ENCODE peak calls at places on chromosomes 5 and 9, in four cellular contexts. Q is breast epithelium, A is HepG2, B is HL-60. R is an unnamed sample.

GRCh38 chr5:142507528-142507927 is 178.4 kb downstream of the FGF1 start:
- DNase-seq in Q (no peak), A (peak), B (no peak), R (no peak)

GRCh38 chr5:82707741-82708140 is 369.5 kb downstream of the TMEM167A start:
- DNase-seq in Q (no peak), A (peak), B (no peak), R (no peak)

GRCh38 chr9:83280790-83281189 is 217.8 kb upstream of the RASEF start:
- DNase-seq in Q (no peak), A (no peak), B (no peak), R (no peak)

GRCh38 chr5:174724484-174725260 is at the start of gene MSX2:
- DNase-seq in Q (peak), A (no peak), B (no peak), R (peak)

GRCh38 chr9:14780251-14780650 is 57.7 kb upstream of the CER1 start:
- DNase-seq in Q (no peak), A (no peak), B (no peak), R (no peak)

GRCh38 chr5:54087436-54087835 is 222.9 kb downstream of the ARL15 start:
- DNase-seq in Q (no peak), A (no peak), B (no peak), R (no peak)

GRCh38 chr5:37717613-37718431 is 122.0 kb downstream of the GDNF start:
- DNase-seq in Q (peak), A (peak), B (no peak), R (peak)

GRCh38 chr9:569276-569675 is 272.2 kb upstream of the DMRT1 start:
- DNase-seq in Q (no peak), A (no peak), B (no peak), R (no peak)

GRCh38 chr9:71656496-71656895 is 111.8 kb downstream of the CEMIP2 start:
- DNase-seq in Q (no peak), A (no peak), B (no peak), R (no peak)

GRCh38 chr5:77643654-77644404 is 5.3 kb upstream of the OTP start:
- DNase-seq in Q (no peak), A (no peak), B (no peak), R (no peak)

GRCh38 chr5:77129386-77129785 is 42.3 kb upstream of the ZBED3 start:
- DNase-seq in Q (no peak), A (peak), B (no peak), R (no peak)

GRCh38 chr5:1479581-1480188 is 34.4 kb upstream of the SLC6A3 start:
- DNase-seq in Q (no peak), A (peak), B (peak), R (peak)

GRCh38 chr9:128409998-128410397 is 10.7 kb upstream of the CERCAM start:
- DNase-seq in Q (no peak), A (peak), B (no peak), R (no peak)

GRCh38 chr9:134658378-134658955 is 16.9 kb downstream of the COL5A1 start:
- DNase-seq in Q (no peak), A (no peak), B (no peak), R (no peak)

GRCh38 chr9:92463387-92463786 is 18.9 kb downstream of the ASPN start:
- DNase-seq in Q (no peak), A (no peak), B (no peak), R (no peak)

GRCh38 chr5:141322261-141322660 is 1.7 kb upstream of the TAF7 start:
- DNase-seq in Q (no peak), A (no peak), B (no peak), R (no peak)

GRCh38 chr9:30015073-30015472 is 2369.4 kb upstream of the ACO1 start:
- DNase-seq in Q (no peak), A (no peak), B (no peak), R (no peak)

GRCh38 chr5:114898602-114899001 is 271.1 kb downstream of the TRIM36 start:
- DNase-seq in Q (no peak), A (no peak), B (no peak), R (no peak)

GRCh38 chr5:112401924-112402323 is 17.2 kb downstream of the EPB41L4A start:
- DNase-seq in Q (no peak), A (no peak), B (no peak), R (no peak)

GRCh38 chr5:59218424-59219045 is 635.7 kb downstream of the RAB3C start:
- DNase-seq in Q (no peak), A (peak), B (no peak), R (no peak)

GRCh38 chr5:140628711-140629110 is 4.3 kb downstream of the CD14 start:
- DNase-seq in Q (no peak), A (no peak), B (no peak), R (no peak)

GRCh38 chr5:134026521-134027202 is 21.9 kb upstream of the VDAC1 start:
- DNase-seq in Q (peak), A (peak), B (no peak), R (peak)

GRCh38 chr9:137975936-137976565 is 98.5 kb downstream of the CACNA1B start:
- DNase-seq in Q (no peak), A (no peak), B (no peak), R (peak)

GRCh38 chr5:180173875-180174586 is 35.0 kb downstream of the RASGEF1C start:
- DNase-seq in Q (no peak), A (no peak), B (no peak), R (no peak)

GRCh38 chr5:137856201-137856600 is 11.5 kb upstream of the MYOT start:
- DNase-seq in Q (no peak), A (no peak), B (no peak), R (no peak)

GRCh38 chr9:107161338-107161737 is 121.7 kb upstream of the RAD23B start:
- DNase-seq in Q (no peak), A (peak), B (no peak), R (no peak)

GRCh38 chr5:79020861-79021561 is 35.9 kb upstream of the ARSB start:
- DNase-seq in Q (no peak), A (peak), B (no peak), R (peak)

GRCh38 chr5:167694562-167694961 is 596.9 kb upstream of the WWC1 start:
- DNase-seq in Q (no peak), A (no peak), B (no peak), R (no peak)

GRCh38 chr9:6150483-6150882 is 65.1 kb upstream of the IL33 start:
- DNase-seq in Q (no peak), A (no peak), B (no peak), R (no peak)

GRCh38 chr5:153979015-153979414 is 59.7 kb downstream of the FAM114A2 start:
- DNase-seq in Q (no peak), A (no peak), B (no peak), R (no peak)

GRCh38 chr9:104808030-104808614 is 44.2 kb downstream of the NIPSNAP3B start:
- DNase-seq in Q (no peak), A (no peak), B (no peak), R (peak)

GRCh38 chr5:115033861-115034260 is 135.8 kb downstream of the TRIM36 start:
- DNase-seq in Q (no peak), A (peak), B (no peak), R (no peak)

GRCh38 chr5:138946241-138946623 is 71.1 kb upstream of the LRRTM2 start:
- DNase-seq in Q (no peak), A (no peak), B (no peak), R (no peak)

GRCh38 chr5:94698189-94698588 is 79.7 kb downstream of the SLF1 start:
- DNase-seq in Q (no peak), A (no peak), B (no peak), R (no peak)

GRCh38 chr5:66306105-66306843 is 162.2 kb downstream of the SREK1 start:
- DNase-seq in Q (no peak), A (peak), B (no peak), R (peak)

GRCh38 chr9:90167920-90168319 is 474.7 kb downstream of the DIRAS2 start:
- DNase-seq in Q (no peak), A (no peak), B (no peak), R (no peak)
- H3K27ac ChIP-seq in Q (no peak), A (no peak), B (no peak), R (no peak)

GRCh38 chr5:10406636-10407035 is 35.0 kb upstream of the ROPN1L start:
- DNase-seq in Q (no peak), A (no peak), B (no peak), R (no peak)
- TF ChIP-seq POLR2AphosphoS5 in Q (no peak), A (no peak), B (no peak), R (no peak)

GRCh38 chr9:21135736-21136135 is 5.9 kb downstream of the IFNW1 start:
- DNase-seq in Q (no peak), A (no peak), B (no peak), R (no peak)

GRCh38 chr9:21137020-21137419 is 4.6 kb downstream of the IFNW1 start:
- DNase-seq in Q (no peak), A (no peak), B (no peak), R (no peak)

GRCh38 chr9:21144620-21145019 is 3.0 kb upstream of the IFNW1 start:
- DNase-seq in Q (no peak), A (no peak), B (no peak), R (no peak)

GRCh38 chr9:21141427-21141882 is at the start of gene IFNW1:
- DNase-seq in Q (no peak), A (no peak), B (no peak), R (no peak)
- TF ChIP-seq CTCF in Q (no peak), A (no peak), B (no peak), R (no peak)

DNA sequence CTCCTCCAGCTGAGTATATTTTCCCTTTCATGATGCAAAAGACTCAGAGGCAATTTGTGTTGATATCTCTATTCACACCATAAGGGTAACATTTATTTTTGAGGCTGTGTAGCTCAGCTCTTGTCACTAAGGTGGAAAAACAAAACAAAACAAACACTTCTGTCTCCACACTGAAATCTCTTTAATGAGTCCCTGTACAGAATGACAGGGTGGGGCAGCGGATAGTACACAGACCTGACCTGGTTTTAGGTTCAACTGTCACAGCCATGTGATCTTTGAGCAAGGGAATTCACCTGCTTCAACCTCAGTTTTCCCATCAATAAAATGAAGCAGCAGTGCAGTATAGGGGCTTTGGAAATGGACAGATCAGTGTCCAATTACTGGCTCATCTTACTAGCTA is 29.3 kb downstream of the TLR4 start:
- DNase-seq in Q (no peak), A (no peak), B (no peak), R (no peak)
- H3K27ac ChIP-seq in Q (no peak), A (no peak), B (no peak), R (no peak)

DNA sequence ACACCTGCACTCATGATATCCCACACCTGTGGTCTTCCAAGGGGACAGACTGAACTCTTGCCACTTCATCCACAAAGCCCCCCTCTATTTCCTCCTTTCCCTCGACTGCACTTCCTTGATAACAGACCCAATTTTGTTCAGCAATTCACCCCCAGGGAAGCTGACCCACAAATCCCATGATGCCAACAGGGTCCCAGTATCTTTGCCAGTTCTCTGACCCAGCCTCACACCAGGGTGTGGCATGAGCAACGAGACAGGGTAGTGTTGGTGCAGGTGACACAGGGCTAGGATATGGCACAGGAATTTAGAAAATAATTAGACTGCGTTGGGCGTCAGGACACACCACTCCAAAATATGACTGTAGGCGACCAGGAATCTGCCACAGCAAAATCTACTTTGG is 30.2 kb upstream of the KCNIP1 start:
- DNase-seq in Q (no peak), A (no peak), B (no peak), R (no peak)
- TF ChIP-seq POLR2AphosphoS5 in Q (no peak), A (no peak), B (no peak), R (no peak)

R was measured in stomach.